ENCODE peak calls at places on chromosomes 4 and X, in eight cellular contexts. One of them, this sample, is unnamed.

GRCh38 chr4:55175779-55176231 is 50.4 kb upstream of the KDR start:
- DNase-seq in brain microvascular endothelial cell: peak; percentile 61
- DNase-seq in caudate nucleus: no peak
- DNase-seq in right lobe of liver: no peak
- DNase-seq in tibial artery: no peak
- DNase-seq in spleen: no peak
- DNase-seq in coronary artery: no peak
- DNase-seq in tibial nerve: no peak
- DNase-seq in this sample: no peak

GRCh38 chrX:48957477-48957826 is at the start of gene OTUD5:
- DNase-seq in brain microvascular endothelial cell: no peak
- DNase-seq in caudate nucleus: no peak
- DNase-seq in right lobe of liver: no peak
- DNase-seq in tibial artery: peak; percentile 79
- DNase-seq in spleen: peak; percentile 93
- DNase-seq in coronary artery: no peak
- DNase-seq in tibial nerve: peak; percentile 19
- DNase-seq in this sample: peak; percentile 49

GRCh38 chr4:118765399-118765798 is 70.5 kb downstream of the SEC24D start:
- DNase-seq in brain microvascular endothelial cell: peak; percentile 89
- DNase-seq in caudate nucleus: no peak
- DNase-seq in right lobe of liver: no peak
- DNase-seq in tibial artery: no peak
- DNase-seq in spleen: no peak
- DNase-seq in coronary artery: no peak
- DNase-seq in tibial nerve: no peak
- DNase-seq in this sample: no peak

GRCh38 chrX:54357414-54358377 is at the start of gene WNK3:
- DNase-seq in brain microvascular endothelial cell: peak; percentile 67
- DNase-seq in caudate nucleus: peak; percentile 72
- DNase-seq in right lobe of liver: peak; percentile 87
- DNase-seq in tibial artery: peak; percentile 86
- DNase-seq in spleen: peak; percentile 81
- DNase-seq in coronary artery: peak; percentile 83
- DNase-seq in tibial nerve: peak; percentile 57
- DNase-seq in this sample: peak; percentile 35

GRCh38 chrX:9897761-9898161 is 69.4 kb upstream of the CLDN34 start:
- DNase-seq in brain microvascular endothelial cell: peak; percentile 89
- DNase-seq in caudate nucleus: no peak
- DNase-seq in right lobe of liver: no peak
- DNase-seq in tibial artery: no peak
- DNase-seq in spleen: no peak
- DNase-seq in coronary artery: no peak
- DNase-seq in tibial nerve: no peak
- DNase-seq in this sample: no peak

GRCh38 chrX:989959-990510 is 222.4 kb downstream of the CRLF2 start:
- DNase-seq in brain microvascular endothelial cell: peak; percentile 95
- DNase-seq in caudate nucleus: peak; percentile 80
- DNase-seq in right lobe of liver: no peak
- DNase-seq in tibial artery: peak; percentile 87
- DNase-seq in spleen: peak; percentile 92
- DNase-seq in coronary artery: peak; percentile 87
- DNase-seq in tibial nerve: peak; percentile 34
- DNase-seq in this sample: peak; percentile 63

GRCh38 chr4:16450724-16451123 is 224.5 kb upstream of the TAPT1 start:
- DNase-seq in brain microvascular endothelial cell: no peak
- DNase-seq in caudate nucleus: no peak
- DNase-seq in right lobe of liver: no peak
- DNase-seq in tibial artery: no peak
- DNase-seq in spleen: no peak
- DNase-seq in coronary artery: no peak
- DNase-seq in tibial nerve: no peak
- DNase-seq in this sample: no peak

GRCh38 chr4:167084326-167084725 is 150.0 kb downstream of the SPOCK3 start:
- DNase-seq in brain microvascular endothelial cell: no peak
- DNase-seq in caudate nucleus: no peak
- DNase-seq in right lobe of liver: no peak
- DNase-seq in tibial artery: no peak
- DNase-seq in spleen: no peak
- DNase-seq in coronary artery: no peak
- DNase-seq in tibial nerve: no peak
- DNase-seq in this sample: no peak

GRCh38 chrX:91414710-91415109 is 19.9 kb upstream of the PABPC5 start:
- DNase-seq in brain microvascular endothelial cell: no peak
- DNase-seq in caudate nucleus: no peak
- DNase-seq in right lobe of liver: no peak
- DNase-seq in tibial artery: no peak
- DNase-seq in spleen: no peak
- DNase-seq in coronary artery: no peak
- DNase-seq in tibial nerve: no peak
- DNase-seq in this sample: no peak

GRCh38 chrX:41558531-41558930 is 111.4 kb downstream of the NYX start:
- DNase-seq in brain microvascular endothelial cell: no peak
- DNase-seq in caudate nucleus: no peak
- DNase-seq in right lobe of liver: no peak
- DNase-seq in tibial artery: no peak
- DNase-seq in spleen: no peak
- DNase-seq in coronary artery: no peak
- DNase-seq in tibial nerve: no peak
- DNase-seq in this sample: no peak

GRCh38 chr4:176150283-176150682 is 45.1 kb downstream of the SPATA4 start:
- DNase-seq in brain microvascular endothelial cell: peak; percentile 7
- DNase-seq in caudate nucleus: no peak
- DNase-seq in right lobe of liver: no peak
- DNase-seq in tibial artery: no peak
- DNase-seq in spleen: no peak
- DNase-seq in coronary artery: no peak
- DNase-seq in tibial nerve: no peak
- DNase-seq in this sample: no peak

DNA sequence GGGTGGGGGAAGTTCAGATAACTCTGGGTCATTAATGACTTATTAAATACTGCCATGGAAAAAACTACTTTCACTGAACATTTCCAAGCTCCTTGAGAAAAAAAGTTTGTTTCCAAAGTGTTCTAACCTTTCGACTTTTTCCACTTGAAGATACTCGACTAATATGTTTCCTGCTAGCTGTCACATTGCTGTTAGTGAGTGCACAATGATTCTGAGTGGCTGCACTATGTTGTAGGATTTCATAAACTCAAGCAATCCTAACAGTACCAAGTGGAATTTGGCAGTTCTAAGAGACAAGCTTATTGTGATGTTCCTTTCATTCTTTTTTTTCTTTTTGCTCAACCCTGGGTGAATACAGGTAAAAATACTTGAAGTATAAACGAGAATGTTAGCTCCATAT is 33.4 kb downstream of the GRXCR1 start:
- DNase-seq in brain microvascular endothelial cell: no peak
- DNase-seq in caudate nucleus: no peak
- DNase-seq in right lobe of liver: no peak
- DNase-seq in tibial artery: no peak
- DNase-seq in spleen: no peak
- DNase-seq in coronary artery: no peak
- DNase-seq in tibial nerve: no peak
- DNase-seq in this sample: no peak
- H3K27ac ChIP-seq in brain microvascular endothelial cell: no peak overlapping the region
- H3K27ac ChIP-seq in caudate nucleus: no peak overlapping the region
- H3K27ac ChIP-seq in right lobe of liver: no peak overlapping the region
- H3K27ac ChIP-seq in tibial artery: no peak overlapping the region
- H3K27ac ChIP-seq in spleen: no peak overlapping the region
- H3K27ac ChIP-seq in coronary artery: no peak overlapping the region
- H3K27ac ChIP-seq in tibial nerve: no peak overlapping the region
- H3K27ac ChIP-seq in this sample: no peak overlapping the region

DNA sequence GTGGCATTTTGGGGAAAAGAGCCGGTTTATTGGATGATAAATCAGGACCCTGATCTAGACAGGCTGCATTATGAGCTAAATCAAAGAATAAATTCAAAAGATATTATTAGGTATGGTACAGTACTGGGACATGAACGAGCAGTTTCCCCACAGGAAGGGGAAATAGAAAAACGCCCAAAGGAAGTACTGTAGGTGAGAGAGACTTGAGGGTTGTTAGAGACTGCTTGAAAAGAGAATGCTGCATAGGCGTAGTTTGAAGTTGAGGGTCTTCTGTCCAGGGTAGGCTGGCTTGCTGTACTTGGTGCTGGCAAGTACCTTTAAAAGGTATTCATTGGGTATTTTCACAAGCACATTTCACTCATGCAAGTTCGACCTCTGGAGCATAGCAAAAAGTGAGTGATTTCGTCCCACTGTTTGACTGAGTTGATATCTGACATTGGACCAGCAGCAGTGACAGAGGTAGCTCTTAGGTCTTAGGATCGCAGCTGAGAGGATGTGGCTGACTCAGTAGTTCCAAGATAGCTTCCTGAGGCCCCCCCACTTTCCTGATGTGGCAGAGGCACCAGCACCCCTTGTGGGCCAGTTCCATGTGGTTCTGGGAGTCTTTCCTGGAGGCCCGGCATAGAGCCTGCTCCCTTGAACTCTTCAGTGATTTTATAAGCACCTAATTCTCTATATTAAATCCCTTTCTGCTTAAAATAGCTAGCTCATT is 64.3 kb downstream of the TMEM131L start:
- DNase-seq in brain microvascular endothelial cell: no peak
- DNase-seq in caudate nucleus: no peak
- DNase-seq in right lobe of liver: no peak
- DNase-seq in tibial artery: no peak
- DNase-seq in spleen: no peak
- DNase-seq in coronary artery: no peak
- DNase-seq in tibial nerve: no peak
- DNase-seq in this sample: no peak
- H3K27ac ChIP-seq in brain microvascular endothelial cell: no peak overlapping the region
- H3K27ac ChIP-seq in caudate nucleus: no peak overlapping the region
- H3K27ac ChIP-seq in right lobe of liver: peak overlapping the region; percentile 65
- H3K27ac ChIP-seq in tibial artery: peak overlapping the region; percentile 45
- H3K27ac ChIP-seq in spleen: peak overlapping the region; percentile 81
- H3K27ac ChIP-seq in coronary artery: peak overlapping the region; percentile 37
- H3K27ac ChIP-seq in tibial nerve: no peak overlapping the region
- H3K27ac ChIP-seq in this sample: no peak overlapping the region

GRCh38 chr4:24274401-24275035 is 309.8 kb downstream of the DHX15 start:
- DNase-seq in brain microvascular endothelial cell: peak; percentile 14
- DNase-seq in caudate nucleus: no peak
- DNase-seq in right lobe of liver: no peak
- DNase-seq in tibial artery: no peak
- DNase-seq in spleen: no peak
- DNase-seq in coronary artery: no peak
- DNase-seq in tibial nerve: no peak
- DNase-seq in this sample: no peak
- H3K27ac ChIP-seq in brain microvascular endothelial cell: no peak overlapping the region
- H3K27ac ChIP-seq in caudate nucleus: no peak overlapping the region
- H3K27ac ChIP-seq in right lobe of liver: no peak overlapping the region
- H3K27ac ChIP-seq in tibial artery: no peak overlapping the region
- H3K27ac ChIP-seq in spleen: no peak overlapping the region
- H3K27ac ChIP-seq in coronary artery: no peak overlapping the region
- H3K27ac ChIP-seq in tibial nerve: no peak overlapping the region
- H3K27ac ChIP-seq in this sample: no peak overlapping the region

DNA sequence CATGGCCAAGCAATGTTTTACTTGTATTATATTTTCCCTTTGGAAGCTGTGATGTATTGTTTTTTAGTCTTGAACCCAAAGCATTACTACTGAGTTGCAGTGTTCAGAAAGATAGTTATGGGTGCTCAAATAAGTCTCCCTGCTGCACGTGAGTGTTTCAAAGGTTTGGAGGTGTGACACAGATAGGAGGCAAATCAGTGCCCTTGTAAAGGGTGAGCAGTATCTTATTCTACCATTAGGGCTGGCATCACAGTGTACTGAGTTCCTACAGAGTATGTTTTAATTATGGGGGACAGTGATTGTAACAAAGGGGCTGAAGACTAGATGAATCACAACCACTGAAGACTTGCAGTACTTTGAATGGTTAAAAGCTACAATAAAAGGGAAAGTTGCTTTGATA is 38.3 kb downstream of the NOCT start:
- DNase-seq in brain microvascular endothelial cell: no peak
- DNase-seq in caudate nucleus: no peak
- DNase-seq in right lobe of liver: no peak
- DNase-seq in tibial artery: no peak
- DNase-seq in spleen: no peak
- DNase-seq in coronary artery: no peak
- DNase-seq in tibial nerve: no peak
- DNase-seq in this sample: no peak
- H3K27ac ChIP-seq in brain microvascular endothelial cell: no peak overlapping the region
- H3K27ac ChIP-seq in caudate nucleus: no peak overlapping the region
- H3K27ac ChIP-seq in right lobe of liver: no peak overlapping the region
- H3K27ac ChIP-seq in tibial artery: no peak overlapping the region
- H3K27ac ChIP-seq in spleen: no peak overlapping the region
- H3K27ac ChIP-seq in coronary artery: no peak overlapping the region
- H3K27ac ChIP-seq in tibial nerve: no peak overlapping the region
- H3K27ac ChIP-seq in this sample: no peak overlapping the region

DNA sequence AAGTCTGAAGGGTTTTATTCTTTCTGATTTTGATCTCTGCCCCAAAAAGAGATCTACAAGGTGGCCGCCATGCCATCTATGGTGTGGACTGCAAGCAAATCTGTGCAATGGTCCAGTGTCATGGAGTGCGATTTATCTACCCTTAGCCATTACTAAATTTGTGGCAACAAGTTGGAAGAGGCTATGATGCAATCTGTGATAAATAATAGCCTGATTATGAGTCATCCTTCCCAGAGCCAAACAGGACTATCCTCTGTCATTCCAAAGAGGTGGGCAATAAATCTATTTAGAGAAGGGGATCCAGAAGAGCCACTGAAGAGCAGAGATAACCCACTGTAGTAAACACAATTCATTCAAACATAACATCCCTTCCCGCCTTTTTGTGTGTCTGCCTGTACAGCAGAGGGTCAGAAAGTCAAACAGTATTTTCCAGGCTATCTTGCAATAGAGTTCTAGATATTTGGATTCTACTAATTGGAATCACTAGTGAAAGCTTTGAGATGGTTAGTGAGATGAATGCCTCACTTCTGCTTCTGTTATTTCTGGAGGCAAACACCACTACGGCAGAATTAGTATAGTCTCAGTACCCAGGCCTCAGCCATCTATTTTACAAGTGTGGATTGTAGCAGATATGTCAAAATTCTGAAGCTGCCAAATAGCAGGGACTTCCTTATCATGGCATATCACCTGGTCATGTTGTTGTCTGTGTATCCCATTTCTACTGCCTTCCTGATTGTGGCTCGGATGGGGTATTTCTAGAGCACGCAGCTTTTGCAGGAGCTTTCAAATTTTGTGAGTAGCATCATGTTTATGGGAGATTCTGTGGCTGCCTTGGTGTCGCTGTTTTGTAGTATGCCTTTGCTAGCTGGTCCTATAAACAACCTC is 192.0 kb downstream of the SMIM20 start:
- DNase-seq in brain microvascular endothelial cell: peak; percentile 64
- DNase-seq in caudate nucleus: no peak
- DNase-seq in right lobe of liver: no peak
- DNase-seq in tibial artery: no peak
- DNase-seq in spleen: no peak
- DNase-seq in coronary artery: no peak
- DNase-seq in tibial nerve: no peak
- DNase-seq in this sample: no peak
- H3K27ac ChIP-seq in brain microvascular endothelial cell: no peak overlapping the region
- H3K27ac ChIP-seq in caudate nucleus: no peak overlapping the region
- H3K27ac ChIP-seq in right lobe of liver: no peak overlapping the region
- H3K27ac ChIP-seq in tibial artery: no peak overlapping the region
- H3K27ac ChIP-seq in spleen: no peak overlapping the region
- H3K27ac ChIP-seq in coronary artery: peak overlapping the region; percentile 31
- H3K27ac ChIP-seq in tibial nerve: no peak overlapping the region
- H3K27ac ChIP-seq in this sample: no peak overlapping the region